ENCODE peak calls at places on chromosome 17, in seven cellular contexts. One of them, this sample, is unnamed.

GRCh38 chr17:63819585-63820537 is 7.4 kb upstream of the PSMC5 start:
- ATAC-seq in left lobe of liver: peak
- ATAC-seq in activated naive CD8-positive, alpha-beta T cell treated with anti-CD3 and anti-CD28 coated beads, Interleukin-2, amount 50 U/mL, for 24 hours: no peak
- ATAC-seq in SK-N-SH treated with all-trans-retinoic acid at 6 μM for 48 hours: peak
- ATAC-seq in activated CD8-positive, alpha-beta T cell treated with anti-CD3 and anti-CD28 coated beads for 36 hours: peak
- ATAC-seq in pancreas: peak
- ATAC-seq in activated T-cell treated with anti-CD3 and anti-CD28 coated beads, Interleukin-2, amount 50 U/mL, for 72 hours: no peak
- ATAC-seq in this sample: no peak

GRCh38 chr17:47915667-47916242 is 19.7 kb downstream of the SP2 start:
- ATAC-seq in left lobe of liver: no peak
- ATAC-seq in activated naive CD8-positive, alpha-beta T cell treated with anti-CD3 and anti-CD28 coated beads, Interleukin-2, amount 50 U/mL, for 24 hours: no peak
- ATAC-seq in SK-N-SH treated with all-trans-retinoic acid at 6 μM for 48 hours: no peak
- ATAC-seq in activated CD8-positive, alpha-beta T cell treated with anti-CD3 and anti-CD28 coated beads for 36 hours: no peak
- ATAC-seq in pancreas: no peak
- ATAC-seq in activated T-cell treated with anti-CD3 and anti-CD28 coated beads, Interleukin-2, amount 50 U/mL, for 72 hours: no peak
- ATAC-seq in this sample: no peak

GRCh38 chr17:82127315-82127595 is 29.2 kb upstream of the FASN start:
- ATAC-seq in left lobe of liver: no peak
- ATAC-seq in activated naive CD8-positive, alpha-beta T cell treated with anti-CD3 and anti-CD28 coated beads, Interleukin-2, amount 50 U/mL, for 24 hours: peak
- ATAC-seq in SK-N-SH treated with all-trans-retinoic acid at 6 μM for 48 hours: no peak
- ATAC-seq in activated CD8-positive, alpha-beta T cell treated with anti-CD3 and anti-CD28 coated beads for 36 hours: peak
- ATAC-seq in pancreas: no peak
- ATAC-seq in activated T-cell treated with anti-CD3 and anti-CD28 coated beads, Interleukin-2, amount 50 U/mL, for 72 hours: peak
- ATAC-seq in this sample: no peak

GRCh38 chr17:57090560-57091185 is 5.6 kb downstream of the AKAP1 start:
- ATAC-seq in left lobe of liver: peak
- ATAC-seq in activated naive CD8-positive, alpha-beta T cell treated with anti-CD3 and anti-CD28 coated beads, Interleukin-2, amount 50 U/mL, for 24 hours: no peak
- ATAC-seq in SK-N-SH treated with all-trans-retinoic acid at 6 μM for 48 hours: no peak
- ATAC-seq in activated CD8-positive, alpha-beta T cell treated with anti-CD3 and anti-CD28 coated beads for 36 hours: no peak
- ATAC-seq in pancreas: no peak
- ATAC-seq in activated T-cell treated with anti-CD3 and anti-CD28 coated beads, Interleukin-2, amount 50 U/mL, for 72 hours: no peak
- ATAC-seq in this sample: no peak

GRCh38 chr17:82334622-82335394 is 1.2 kb upstream of the SECTM1 start:
- ATAC-seq in left lobe of liver: peak
- ATAC-seq in activated naive CD8-positive, alpha-beta T cell treated with anti-CD3 and anti-CD28 coated beads, Interleukin-2, amount 50 U/mL, for 24 hours: peak
- ATAC-seq in SK-N-SH treated with all-trans-retinoic acid at 6 μM for 48 hours: no peak
- ATAC-seq in activated CD8-positive, alpha-beta T cell treated with anti-CD3 and anti-CD28 coated beads for 36 hours: peak
- ATAC-seq in pancreas: peak
- ATAC-seq in activated T-cell treated with anti-CD3 and anti-CD28 coated beads, Interleukin-2, amount 50 U/mL, for 72 hours: peak
- ATAC-seq in this sample: no peak

GRCh38 chr17:77507116-77507885 is 366.5 kb downstream of the SEC14L1 start:
- ATAC-seq in left lobe of liver: no peak
- ATAC-seq in activated naive CD8-positive, alpha-beta T cell treated with anti-CD3 and anti-CD28 coated beads, Interleukin-2, amount 50 U/mL, for 24 hours: no peak
- ATAC-seq in SK-N-SH treated with all-trans-retinoic acid at 6 μM for 48 hours: no peak
- ATAC-seq in activated CD8-positive, alpha-beta T cell treated with anti-CD3 and anti-CD28 coated beads for 36 hours: no peak
- ATAC-seq in pancreas: no peak
- ATAC-seq in activated T-cell treated with anti-CD3 and anti-CD28 coated beads, Interleukin-2, amount 50 U/mL, for 72 hours: no peak
- ATAC-seq in this sample: no peak

GRCh38 chr17:164536-165235 is 16.8 kb downstream of the DOC2B start:
- ATAC-seq in left lobe of liver: peak
- ATAC-seq in activated naive CD8-positive, alpha-beta T cell treated with anti-CD3 and anti-CD28 coated beads, Interleukin-2, amount 50 U/mL, for 24 hours: peak
- ATAC-seq in SK-N-SH treated with all-trans-retinoic acid at 6 μM for 48 hours: peak
- ATAC-seq in activated CD8-positive, alpha-beta T cell treated with anti-CD3 and anti-CD28 coated beads for 36 hours: peak
- ATAC-seq in pancreas: peak
- ATAC-seq in activated T-cell treated with anti-CD3 and anti-CD28 coated beads, Interleukin-2, amount 50 U/mL, for 72 hours: peak
- ATAC-seq in this sample: peak

GRCh38 chr17:4971826-4972225 is 4.2 kb upstream of the SPAG7 start:
- ATAC-seq in left lobe of liver: no peak
- ATAC-seq in activated naive CD8-positive, alpha-beta T cell treated with anti-CD3 and anti-CD28 coated beads, Interleukin-2, amount 50 U/mL, for 24 hours: no peak
- ATAC-seq in SK-N-SH treated with all-trans-retinoic acid at 6 μM for 48 hours: no peak
- ATAC-seq in activated CD8-positive, alpha-beta T cell treated with anti-CD3 and anti-CD28 coated beads for 36 hours: no peak
- ATAC-seq in pancreas: no peak
- ATAC-seq in activated T-cell treated with anti-CD3 and anti-CD28 coated beads, Interleukin-2, amount 50 U/mL, for 72 hours: no peak
- ATAC-seq in this sample: no peak

GRCh38 chr17:78940708-78941107 is 15.5 kb upstream of the TIMP2 start:
- ATAC-seq in left lobe of liver: no peak
- ATAC-seq in activated naive CD8-positive, alpha-beta T cell treated with anti-CD3 and anti-CD28 coated beads, Interleukin-2, amount 50 U/mL, for 24 hours: no peak
- ATAC-seq in SK-N-SH treated with all-trans-retinoic acid at 6 μM for 48 hours: no peak
- ATAC-seq in activated CD8-positive, alpha-beta T cell treated with anti-CD3 and anti-CD28 coated beads for 36 hours: no peak
- ATAC-seq in pancreas: no peak
- ATAC-seq in activated T-cell treated with anti-CD3 and anti-CD28 coated beads, Interleukin-2, amount 50 U/mL, for 72 hours: no peak
- ATAC-seq in this sample: no peak

GRCh38 chr17:12365805-12366204 is 299.9 kb upstream of the MYOCD start:
- ATAC-seq in left lobe of liver: no peak
- ATAC-seq in activated naive CD8-positive, alpha-beta T cell treated with anti-CD3 and anti-CD28 coated beads, Interleukin-2, amount 50 U/mL, for 24 hours: no peak
- ATAC-seq in SK-N-SH treated with all-trans-retinoic acid at 6 μM for 48 hours: no peak
- ATAC-seq in activated CD8-positive, alpha-beta T cell treated with anti-CD3 and anti-CD28 coated beads for 36 hours: no peak
- ATAC-seq in pancreas: no peak
- ATAC-seq in activated T-cell treated with anti-CD3 and anti-CD28 coated beads, Interleukin-2, amount 50 U/mL, for 72 hours: no peak
- ATAC-seq in this sample: no peak

GRCh38 chr17:38454528-38454927 is 26.3 kb downstream of the ARHGAP23 start:
- ATAC-seq in left lobe of liver: peak
- ATAC-seq in activated naive CD8-positive, alpha-beta T cell treated with anti-CD3 and anti-CD28 coated beads, Interleukin-2, amount 50 U/mL, for 24 hours: no peak
- ATAC-seq in SK-N-SH treated with all-trans-retinoic acid at 6 μM for 48 hours: peak
- ATAC-seq in activated CD8-positive, alpha-beta T cell treated with anti-CD3 and anti-CD28 coated beads for 36 hours: no peak
- ATAC-seq in pancreas: peak
- ATAC-seq in activated T-cell treated with anti-CD3 and anti-CD28 coated beads, Interleukin-2, amount 50 U/mL, for 72 hours: no peak
- ATAC-seq in this sample: no peak

GRCh38 chr17:60355663-60356594 is 36.0 kb downstream of the USP32 start:
- ATAC-seq in left lobe of liver: peak
- ATAC-seq in activated naive CD8-positive, alpha-beta T cell treated with anti-CD3 and anti-CD28 coated beads, Interleukin-2, amount 50 U/mL, for 24 hours: no peak
- ATAC-seq in SK-N-SH treated with all-trans-retinoic acid at 6 μM for 48 hours: no peak
- ATAC-seq in activated CD8-positive, alpha-beta T cell treated with anti-CD3 and anti-CD28 coated beads for 36 hours: peak
- ATAC-seq in pancreas: peak
- ATAC-seq in activated T-cell treated with anti-CD3 and anti-CD28 coated beads, Interleukin-2, amount 50 U/mL, for 72 hours: peak
- ATAC-seq in this sample: no peak

GRCh38 chr17:57721967-57722703 is 23.0 kb downstream of the CCDC182 start:
- ATAC-seq in left lobe of liver: no peak
- ATAC-seq in activated naive CD8-positive, alpha-beta T cell treated with anti-CD3 and anti-CD28 coated beads, Interleukin-2, amount 50 U/mL, for 24 hours: no peak
- ATAC-seq in SK-N-SH treated with all-trans-retinoic acid at 6 μM for 48 hours: no peak
- ATAC-seq in activated CD8-positive, alpha-beta T cell treated with anti-CD3 and anti-CD28 coated beads for 36 hours: no peak
- ATAC-seq in pancreas: no peak
- ATAC-seq in activated T-cell treated with anti-CD3 and anti-CD28 coated beads, Interleukin-2, amount 50 U/mL, for 72 hours: no peak
- ATAC-seq in this sample: no peak

GRCh38 chr17:51259574-51260236 is at the start of gene MBTD1:
- ATAC-seq in left lobe of liver: peak
- ATAC-seq in activated naive CD8-positive, alpha-beta T cell treated with anti-CD3 and anti-CD28 coated beads, Interleukin-2, amount 50 U/mL, for 24 hours: peak
- ATAC-seq in SK-N-SH treated with all-trans-retinoic acid at 6 μM for 48 hours: peak
- ATAC-seq in activated CD8-positive, alpha-beta T cell treated with anti-CD3 and anti-CD28 coated beads for 36 hours: peak
- ATAC-seq in pancreas: peak
- ATAC-seq in activated T-cell treated with anti-CD3 and anti-CD28 coated beads, Interleukin-2, amount 50 U/mL, for 72 hours: peak
- ATAC-seq in this sample: peak

GRCh38 chr17:79933863-79934652 is 94.8 kb upstream of the CBX4 start:
- ATAC-seq in left lobe of liver: peak
- ATAC-seq in activated naive CD8-positive, alpha-beta T cell treated with anti-CD3 and anti-CD28 coated beads, Interleukin-2, amount 50 U/mL, for 24 hours: peak
- ATAC-seq in SK-N-SH treated with all-trans-retinoic acid at 6 μM for 48 hours: peak
- ATAC-seq in activated CD8-positive, alpha-beta T cell treated with anti-CD3 and anti-CD28 coated beads for 36 hours: peak
- ATAC-seq in pancreas: peak
- ATAC-seq in activated T-cell treated with anti-CD3 and anti-CD28 coated beads, Interleukin-2, amount 50 U/mL, for 72 hours: peak
- ATAC-seq in this sample: peak

GRCh38 chr17:3603119-3603869 is 5.9 kb downstream of the TRPV1 start:
- ATAC-seq in left lobe of liver: no peak
- ATAC-seq in activated naive CD8-positive, alpha-beta T cell treated with anti-CD3 and anti-CD28 coated beads, Interleukin-2, amount 50 U/mL, for 24 hours: no peak
- ATAC-seq in SK-N-SH treated with all-trans-retinoic acid at 6 μM for 48 hours: peak
- ATAC-seq in activated CD8-positive, alpha-beta T cell treated with anti-CD3 and anti-CD28 coated beads for 36 hours: no peak
- ATAC-seq in pancreas: peak
- ATAC-seq in activated T-cell treated with anti-CD3 and anti-CD28 coated beads, Interleukin-2, amount 50 U/mL, for 72 hours: no peak
- ATAC-seq in this sample: no peak

GRCh38 chr17:82810644-82811430 is 29.0 kb downstream of the ZNF750 start:
- ATAC-seq in left lobe of liver: no peak
- ATAC-seq in activated naive CD8-positive, alpha-beta T cell treated with anti-CD3 and anti-CD28 coated beads, Interleukin-2, amount 50 U/mL, for 24 hours: no peak
- ATAC-seq in SK-N-SH treated with all-trans-retinoic acid at 6 μM for 48 hours: no peak
- ATAC-seq in activated CD8-positive, alpha-beta T cell treated with anti-CD3 and anti-CD28 coated beads for 36 hours: no peak
- ATAC-seq in pancreas: peak
- ATAC-seq in activated T-cell treated with anti-CD3 and anti-CD28 coated beads, Interleukin-2, amount 50 U/mL, for 72 hours: no peak
- ATAC-seq in this sample: no peak

GRCh38 chr17:7263071-7263800 is 958 bp upstream of the CLDN7 start:
- ATAC-seq in left lobe of liver: no peak
- ATAC-seq in activated naive CD8-positive, alpha-beta T cell treated with anti-CD3 and anti-CD28 coated beads, Interleukin-2, amount 50 U/mL, for 24 hours: peak
- ATAC-seq in SK-N-SH treated with all-trans-retinoic acid at 6 μM for 48 hours: no peak
- ATAC-seq in activated CD8-positive, alpha-beta T cell treated with anti-CD3 and anti-CD28 coated beads for 36 hours: peak
- ATAC-seq in pancreas: peak
- ATAC-seq in activated T-cell treated with anti-CD3 and anti-CD28 coated beads, Interleukin-2, amount 50 U/mL, for 72 hours: peak
- ATAC-seq in this sample: no peak

This sample was measured in stimulated activated memory B cell treated with anti-CD40 and anti-IgM and Interleukin-4, amounts not matched to agents 10 μg/mL and 1 μg/mL and 100 μg/mL, for 72 hours.